ENCODE peak calls at places on chromosome 9, in five cellular contexts. One of them, this sample, is unnamed.

GRCh38 chr9:123569343-123569694 is 213.3 kb downstream of the CRB2 start:
- DNase-seq in A172: peak
- DNase-seq in T follicular helper cell: no peak
- DNase-seq in left ventricle myocardium inferior: no peak
- DNase-seq in NCI-H1436: no peak
- DNase-seq in this sample: no peak

GRCh38 chr9:75090579-75090978 is 2.3 kb downstream of the OSTF1 start:
- DNase-seq in A172: no peak
- DNase-seq in T follicular helper cell: no peak
- DNase-seq in left ventricle myocardium inferior: no peak
- DNase-seq in NCI-H1436: no peak
- DNase-seq in this sample: no peak

GRCh38 chr9:15999422-16000339 is 446.8 kb downstream of the CCDC171 start:
- DNase-seq in A172: peak
- DNase-seq in T follicular helper cell: no peak
- DNase-seq in left ventricle myocardium inferior: no peak
- DNase-seq in NCI-H1436: no peak
- DNase-seq in this sample: no peak

GRCh38 chr9:122402403-122403268 is 31.8 kb downstream of the PTGS1 start:
- DNase-seq in A172: peak
- DNase-seq in T follicular helper cell: no peak
- DNase-seq in left ventricle myocardium inferior: no peak
- DNase-seq in NCI-H1436: no peak
- DNase-seq in this sample: no peak

GRCh38 chr9:133942206-133942975 is 49.7 kb downstream of the VAV2 start:
- DNase-seq in A172: no peak
- DNase-seq in T follicular helper cell: no peak
- DNase-seq in left ventricle myocardium inferior: peak
- DNase-seq in NCI-H1436: no peak
- DNase-seq in this sample: no peak

GRCh38 chr9:127788337-127789011 is 2.6 kb downstream of the CDK9 start:
- DNase-seq in A172: no peak
- DNase-seq in T follicular helper cell: no peak
- DNase-seq in left ventricle myocardium inferior: no peak
- DNase-seq in NCI-H1436: no peak
- DNase-seq in this sample: no peak

GRCh38 chr9:127199001-127199791 is 65.4 kb upstream of the GARNL3 start:
- DNase-seq in A172: peak
- DNase-seq in T follicular helper cell: peak
- DNase-seq in left ventricle myocardium inferior: peak
- DNase-seq in NCI-H1436: peak
- DNase-seq in this sample: peak

GRCh38 chr9:33633621-33634020 is 109.6 kb downstream of the ANKRD18B start:
- DNase-seq in A172: no peak
- DNase-seq in T follicular helper cell: no peak
- DNase-seq in left ventricle myocardium inferior: no peak
- DNase-seq in NCI-H1436: no peak
- DNase-seq in this sample: no peak

GRCh38 chr9:35396560-35397215 is 93.2 kb upstream of the RUSC2 start:
- DNase-seq in A172: no peak
- DNase-seq in T follicular helper cell: no peak
- DNase-seq in left ventricle myocardium inferior: no peak
- DNase-seq in NCI-H1436: no peak
- DNase-seq in this sample: no peak

GRCh38 chr9:77714077-77714549 is 66.0 kb upstream of the GNA14 start:
- DNase-seq in A172: no peak
- DNase-seq in T follicular helper cell: no peak
- DNase-seq in left ventricle myocardium inferior: no peak
- DNase-seq in NCI-H1436: no peak
- DNase-seq in this sample: no peak

GRCh38 chr9:21754741-21755140 is 47.7 kb upstream of the MTAP start:
- DNase-seq in A172: no peak
- DNase-seq in T follicular helper cell: no peak
- DNase-seq in left ventricle myocardium inferior: no peak
- DNase-seq in NCI-H1436: no peak
- DNase-seq in this sample: no peak

GRCh38 chr9:134221273-134222017 is 57.1 kb upstream of the RNU6ATAC start:
- DNase-seq in A172: no peak
- DNase-seq in T follicular helper cell: no peak
- DNase-seq in left ventricle myocardium inferior: peak
- DNase-seq in NCI-H1436: no peak
- DNase-seq in this sample: no peak

GRCh38 chr9:95383845-95384244 is 66.3 kb upstream of the FANCC start:
- DNase-seq in A172: peak
- DNase-seq in T follicular helper cell: no peak
- DNase-seq in left ventricle myocardium inferior: no peak
- DNase-seq in NCI-H1436: no peak
- DNase-seq in this sample: no peak

GRCh38 chr9:14203366-14204056 is 110.4 kb downstream of the NFIB start:
- DNase-seq in A172: no peak
- DNase-seq in T follicular helper cell: no peak
- DNase-seq in left ventricle myocardium inferior: peak
- DNase-seq in NCI-H1436: no peak
- DNase-seq in this sample: no peak

GRCh38 chr9:80492221-80492620 is 920.5 kb downstream of the TLE4 start:
- DNase-seq in A172: no peak
- DNase-seq in T follicular helper cell: no peak
- DNase-seq in left ventricle myocardium inferior: peak
- DNase-seq in NCI-H1436: no peak
- DNase-seq in this sample: no peak

GRCh38 chr9:29691758-29692407 is 2118.6 kb upstream of the C9orf72 start:
- DNase-seq in A172: peak
- DNase-seq in T follicular helper cell: no peak
- DNase-seq in left ventricle myocardium inferior: no peak
- DNase-seq in NCI-H1436: no peak
- DNase-seq in this sample: no peak

GRCh38 chr9:81665514-81665838 is 23.9 kb downstream of the TLE1 start:
- DNase-seq in A172: no peak
- DNase-seq in T follicular helper cell: no peak
- DNase-seq in left ventricle myocardium inferior: no peak
- DNase-seq in NCI-H1436: peak
- DNase-seq in this sample: no peak

GRCh38 chr9:122661416-122661815 is at the start of gene OR1L1:
- DNase-seq in A172: no peak
- DNase-seq in T follicular helper cell: no peak
- DNase-seq in left ventricle myocardium inferior: no peak
- DNase-seq in NCI-H1436: no peak
- DNase-seq in this sample: no peak

GRCh38 chr9:121807918-121808278 is 156.5 kb downstream of the DAB2IP start:
- DNase-seq in A172: no peak
- DNase-seq in T follicular helper cell: no peak
- DNase-seq in left ventricle myocardium inferior: no peak
- DNase-seq in NCI-H1436: peak
- DNase-seq in this sample: no peak

GRCh38 chr9:34985311-34985899 is 4.1 kb upstream of the DNAJB5 start:
- DNase-seq in A172: peak
- DNase-seq in T follicular helper cell: peak
- DNase-seq in left ventricle myocardium inferior: peak
- DNase-seq in NCI-H1436: peak
- DNase-seq in this sample: peak

GRCh38 chr9:94672811-94673487 is 33.6 kb upstream of the FBP1 start:
- DNase-seq in A172: peak
- DNase-seq in T follicular helper cell: no peak
- DNase-seq in left ventricle myocardium inferior: no peak
- DNase-seq in NCI-H1436: no peak
- DNase-seq in this sample: no peak

GRCh38 chr9:127169507-127169883 is 47.1 kb upstream of the ANGPTL2 start:
- DNase-seq in A172: no peak
- DNase-seq in T follicular helper cell: no peak
- DNase-seq in left ventricle myocardium inferior: no peak
- DNase-seq in NCI-H1436: no peak
- DNase-seq in this sample: no peak

GRCh38 chr9:120890415-120891254 is 13.6 kb upstream of the PHF19 start:
- DNase-seq in A172: no peak
- DNase-seq in T follicular helper cell: no peak
- DNase-seq in left ventricle myocardium inferior: no peak
- DNase-seq in NCI-H1436: no peak
- DNase-seq in this sample: no peak

GRCh38 chr9:84258371-84258770 is 82.2 kb downstream of the SLC28A3 start:
- DNase-seq in A172: no peak
- DNase-seq in T follicular helper cell: no peak
- DNase-seq in left ventricle myocardium inferior: no peak
- DNase-seq in NCI-H1436: no peak
- DNase-seq in this sample: no peak

GRCh38 chr9:18297532-18297872 is 176.5 kb upstream of the ADAMTSL1 start:
- DNase-seq in A172: no peak
- DNase-seq in T follicular helper cell: no peak
- DNase-seq in left ventricle myocardium inferior: no peak
- DNase-seq in NCI-H1436: peak
- DNase-seq in this sample: no peak

GRCh38 chr9:110028281-110029075 is 179.5 kb downstream of the C9orf152 start:
- DNase-seq in A172: no peak
- DNase-seq in T follicular helper cell: no peak
- DNase-seq in left ventricle myocardium inferior: no peak
- DNase-seq in NCI-H1436: no peak
- DNase-seq in this sample: no peak

GRCh38 chr9:35111006-35111933 is 4.4 kb downstream of the ATOSB start:
- DNase-seq in A172: peak
- DNase-seq in T follicular helper cell: peak
- DNase-seq in left ventricle myocardium inferior: peak
- DNase-seq in NCI-H1436: peak
- DNase-seq in this sample: peak

GRCh38 chr9:130039504-130040147 is 3.4 kb downstream of the FNBP1 start:
- DNase-seq in A172: no peak
- DNase-seq in T follicular helper cell: no peak
- DNase-seq in left ventricle myocardium inferior: no peak
- DNase-seq in NCI-H1436: no peak
- DNase-seq in this sample: no peak

GRCh38 chr9:28801144-28801799 is 1228.0 kb upstream of the C9orf72 start:
- DNase-seq in A172: peak
- DNase-seq in T follicular helper cell: no peak
- DNase-seq in left ventricle myocardium inferior: no peak
- DNase-seq in NCI-H1436: no peak
- DNase-seq in this sample: no peak

GRCh38 chr9:91502913-91503649 is 79.4 kb upstream of the NFIL3 start:
- DNase-seq in A172: no peak
- DNase-seq in T follicular helper cell: no peak
- DNase-seq in left ventricle myocardium inferior: no peak
- DNase-seq in NCI-H1436: no peak
- DNase-seq in this sample: no peak

GRCh38 chr9:130446111-130446861 is 1.5 kb downstream of the ASS1 start:
- DNase-seq in A172: no peak
- DNase-seq in T follicular helper cell: no peak
- DNase-seq in left ventricle myocardium inferior: peak
- DNase-seq in NCI-H1436: no peak
- DNase-seq in this sample: no peak

GRCh38 chr9:134419684-134420076 is 93.4 kb downstream of the RXRA start:
- DNase-seq in A172: no peak
- DNase-seq in T follicular helper cell: no peak
- DNase-seq in left ventricle myocardium inferior: no peak
- DNase-seq in NCI-H1436: no peak
- DNase-seq in this sample: no peak

GRCh38 chr9:95822583-95823431 is 52.7 kb upstream of the ERCC6L2 start:
- DNase-seq in A172: peak
- DNase-seq in T follicular helper cell: no peak
- DNase-seq in left ventricle myocardium inferior: no peak
- DNase-seq in NCI-H1436: no peak
- DNase-seq in this sample: no peak